ENCODE peak calls at places on chromosomes 1 and 21, in eight cellular contexts. F is left lung, A is WTC11, M is ascending aorta, O is colonic mucosa, D is DND-41, H is heart left ventricle, C is GM12865. W is an unnamed sample.

GRCh38 chr1:206419250-206419649 is 51.0 kb upstream of the IKBKE start:
- DNase-seq in D (no peak), C (no peak), A (no peak), H (no peak), F (no peak), M (no peak), O (peak), W (peak)

GRCh38 chr1:150273310-150273709 is 720 bp downstream of the C1orf54 start:
- DNase-seq in C (peak), F (no peak), A (no peak), O (no peak), D (no peak), H (no peak), M (no peak), W (no peak)

GRCh38 chr1:20165522-20165951 is 20.4 kb upstream of the UBXN10 start:
- DNase-seq in O (no peak), M (no peak), A (peak), H (no peak), F (no peak), D (peak), C (peak), W (no peak)

GRCh38 chr1:17014671-17015567 is 3.2 kb upstream of the ATP13A2 start:
- DNase-seq in M (peak), C (no peak), D (no peak), A (no peak), O (no peak), H (no peak), F (peak), W (peak)

GRCh38 chr1:95042286-95042685 is 30.5 kb downstream of the ALG14 start:
- DNase-seq in H (peak), C (no peak), F (no peak), O (no peak), D (no peak), A (no peak), M (no peak), W (no peak)

GRCh38 chr1:83516369-83516768 is 482.6 kb downstream of the TTLL7 start:
- DNase-seq in O (no peak), M (no peak), D (no peak), C (no peak), H (no peak), A (no peak), F (no peak), W (no peak)

GRCh38 chr21:44962481-44962966 is 22.7 kb downstream of the SLX9 start:
- DNase-seq in O (no peak), D (no peak), C (no peak), A (no peak), M (peak), H (no peak), F (no peak), W (no peak)

GRCh38 chr1:203128691-203129500 is 1.4 kb downstream of the ADORA1 start:
- DNase-seq in C (no peak), M (peak), O (peak), H (no peak), F (no peak), A (no peak), D (no peak), W (no peak)

GRCh38 chr1:46798820-46799219 is at the start of gene CYP4B1:
- DNase-seq in H (peak), C (no peak), F (peak), D (no peak), O (peak), A (no peak), M (peak), W (no peak)

GRCh38 chr1:9990944-9991343 is 6.1 kb upstream of the RBP7 start:
- DNase-seq in H (peak), F (peak), O (no peak), D (no peak), C (no peak), A (no peak), M (no peak), W (no peak)

GRCh38 chr1:221276911-221277310 is 397.7 kb downstream of the HLX start:
- DNase-seq in D (no peak), F (no peak), O (no peak), H (no peak), A (no peak), M (no peak), C (no peak), W (no peak)

GRCh38 chr1:13617773-13618172 is 34.1 kb downstream of the PDPN start:
- DNase-seq in H (no peak), C (no peak), A (no peak), M (no peak), D (no peak), F (no peak), O (no peak), W (no peak)

GRCh38 chr1:63322944-63323865 is 838 bp downstream of the FOXD3 start:
- DNase-seq in D (no peak), O (peak), H (no peak), C (peak), M (no peak), F (no peak), A (peak), W (no peak)

GRCh38 chr1:165910764-165911421 is 83.5 kb downstream of the UCK2 start:
- DNase-seq in H (peak), O (peak), D (no peak), F (peak), M (no peak), C (no peak), A (no peak), W (peak)

GRCh38 chr1:207021139-207021861 is 11.3 kb downstream of the C1orf116 start:
- DNase-seq in D (no peak), C (no peak), M (no peak), A (no peak), O (no peak), H (no peak), F (no peak), W (no peak)

GRCh38 chr21:29377266-29377665 is 78.5 kb downstream of the BACH1 start:
- DNase-seq in C (no peak), H (no peak), O (no peak), M (no peak), F (no peak), A (no peak), D (no peak), W (no peak)

GRCh38 chr1:53405737-53406136 is 53.5 kb upstream of the DMRTB1 start:
- DNase-seq in F (no peak), H (no peak), D (no peak), A (no peak), C (no peak), M (no peak), O (no peak), W (no peak)

GRCh38 chr21:16965424-16965823 is 547.4 kb upstream of the CXADR start:
- DNase-seq in H (no peak), A (no peak), C (no peak), D (no peak), M (no peak), F (no peak), O (no peak), W (no peak)

GRCh38 chr1:25922633-25923567 is 16.7 kb upstream of the STMN1 start:
- DNase-seq in A (peak), C (no peak), O (peak), F (peak), D (peak), M (peak), H (peak), W (no peak)

GRCh38 chr1:223486366-223486765 is 93.2 kb downstream of the CCDC185 start:
- DNase-seq in D (no peak), A (no peak), C (no peak), O (no peak), M (no peak), H (no peak), F (no peak), W (no peak)

GRCh38 chr1:10387611-10388386 is 11.1 kb upstream of the PGD start:
- DNase-seq in C (peak), F (peak), A (no peak), O (no peak), H (peak), M (no peak), D (peak), W (no peak)

GRCh38 chr1:187476671-187477070 is 647.9 kb downstream of the PLA2G4A start:
- DNase-seq in M (no peak), D (no peak), F (no peak), H (no peak), A (no peak), C (no peak), O (no peak), W (no peak)

GRCh38 chr1:199948587-199949280 is 78.8 kb upstream of the NR5A2 start:
- DNase-seq in M (no peak), H (no peak), F (no peak), A (no peak), O (no peak), C (peak), D (peak), W (no peak)

GRCh38 chr21:41075668-41076463 is 92.1 kb upstream of the BACE2 start:
- DNase-seq in A (no peak), D (no peak), O (no peak), F (no peak), C (no peak), M (no peak), H (no peak), W (no peak)
- TF ChIP-seq CTCF in A (no peak), D (no peak), O (no peak), F (no peak), C (no peak), M (no peak), H (no peak), W (no peak)

DNA sequence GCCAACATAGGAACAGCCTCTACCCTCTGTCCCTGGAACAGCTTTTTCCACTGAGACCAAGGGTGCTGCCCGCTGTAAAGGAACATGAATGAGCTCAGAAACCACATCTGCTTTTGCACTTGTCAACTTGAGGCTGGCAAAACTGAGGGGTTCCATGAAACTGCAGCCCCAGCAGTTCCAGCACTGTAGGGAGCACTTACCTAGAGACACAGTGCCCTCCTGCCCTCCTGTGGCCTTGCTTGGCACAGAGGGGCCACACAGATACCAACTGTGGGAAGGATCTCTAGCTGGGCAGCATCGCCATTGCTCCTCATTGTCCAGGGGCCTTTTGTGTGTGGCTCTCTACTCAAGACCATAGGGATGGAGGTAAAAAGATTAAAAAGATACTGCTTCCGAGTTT is 51.6 kb downstream of the ITPKB start:
- DNase-seq in C (no peak), O (no peak), M (no peak), F (no peak), H (no peak), A (no peak), D (no peak), W (no peak)
- TF ChIP-seq CTCF in C (peak), O (no peak), M (no peak), F (no peak), H (peak), A (no peak), D (peak), W (no peak)

DNA sequence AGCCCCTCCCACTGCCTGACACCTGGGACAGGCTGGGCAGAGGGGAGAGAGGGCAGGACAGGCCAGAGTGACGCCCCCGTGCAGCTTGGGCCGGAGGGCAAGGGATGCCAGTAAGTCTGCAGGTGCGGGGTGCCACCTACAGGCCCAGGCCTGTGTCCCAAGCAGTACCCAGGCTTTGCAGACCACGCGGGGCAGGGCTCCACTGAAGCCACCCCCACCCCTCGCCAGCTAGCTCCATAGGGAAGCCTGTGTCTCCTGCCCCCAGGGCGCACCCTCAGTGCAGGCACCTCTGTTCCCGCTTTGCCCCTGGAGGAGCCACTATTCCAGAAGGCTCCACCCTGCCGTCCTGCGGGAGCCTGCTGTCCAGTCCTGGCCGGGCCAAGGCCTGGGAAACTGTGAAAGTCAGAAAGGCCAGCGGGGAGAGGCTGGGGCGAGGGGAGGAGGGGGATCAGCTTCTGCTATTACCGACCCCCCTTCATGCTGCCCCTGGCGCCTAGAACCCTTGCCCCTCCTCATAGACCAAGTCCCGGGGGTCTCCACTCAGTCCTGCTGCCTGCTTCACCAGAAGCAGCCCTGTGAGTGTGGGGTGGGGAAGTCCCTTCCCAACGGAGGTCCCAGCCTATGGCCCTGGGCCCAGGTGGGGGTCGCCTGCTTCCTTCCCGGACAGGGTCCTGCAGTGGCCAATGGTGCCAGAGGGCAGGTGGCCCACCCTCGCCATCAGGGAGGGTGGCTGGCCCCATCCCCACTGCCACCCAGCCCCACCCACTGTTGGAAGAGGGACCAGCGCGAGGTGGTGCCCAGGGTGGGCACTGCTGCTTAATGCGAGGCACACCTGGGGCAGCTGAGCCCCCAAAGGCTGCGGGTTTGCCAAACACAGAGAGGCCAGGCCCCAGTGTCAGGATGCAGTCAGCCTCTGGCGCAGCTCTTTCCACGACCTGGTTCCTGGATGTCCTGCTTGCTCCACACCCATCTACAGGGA is 54.4 kb downstream of the KCNAB2 start:
- DNase-seq in D (no peak), A (peak), M (peak), H (no peak), C (no peak), O (no peak), F (no peak), W (peak)
- TF ChIP-seq CTCF in D (peak), A (no peak), M (no peak), H (no peak), C (peak), O (no peak), F (no peak), W (peak)

GRCh38 chr1:109046671-109047070 is 4.8 kb upstream of the WDR47 start:
- DNase-seq in F (no peak), H (no peak), A (no peak), C (no peak), O (no peak), M (no peak), D (no peak), W (no peak)

GRCh38 chr1:109045595-109045994 is 3.7 kb upstream of the WDR47 start:
- DNase-seq in O (no peak), D (no peak), H (no peak), A (no peak), F (no peak), C (no peak), M (no peak), W (no peak)

GRCh38 chr1:109041614-109042473 is at the start of gene WDR47:
- DNase-seq in D (peak), O (peak), H (peak), A (peak), F (peak), C (peak), M (peak), W (peak)

GRCh38 chr1:109040627-109041613 is 982 bp downstream of the WDR47 start:
- DNase-seq in C (peak), H (no peak), F (peak), O (peak), M (no peak), D (peak), A (peak), W (no peak)
- TF ChIP-seq CTCF in C (no peak), H (no peak), F (no peak), O (no peak), M (no peak), D (no peak), A (no peak), W (no peak)

GRCh38 chr1:202121006-202121405 is 1.7 kb upstream of the GPR37L1 start:
- DNase-seq in O (no peak), F (no peak), M (no peak), H (no peak), C (no peak), A (no peak), D (no peak), W (no peak)
- TF ChIP-seq CTCF in O (no peak), F (no peak), M (no peak), H (no peak), C (no peak), A (no peak), D (no peak), W (no peak)

GRCh38 chr1:160814316-160814715 is 18.3 kb downstream of the LY9 start:
- DNase-seq in C (no peak), F (no peak), D (no peak), A (no peak), O (no peak), H (no peak), M (no peak), W (no peak)
- TF ChIP-seq CTCF in C (no peak), F (no peak), D (no peak), A (no peak), O (no peak), H (no peak), M (no peak), W (no peak)

DNA sequence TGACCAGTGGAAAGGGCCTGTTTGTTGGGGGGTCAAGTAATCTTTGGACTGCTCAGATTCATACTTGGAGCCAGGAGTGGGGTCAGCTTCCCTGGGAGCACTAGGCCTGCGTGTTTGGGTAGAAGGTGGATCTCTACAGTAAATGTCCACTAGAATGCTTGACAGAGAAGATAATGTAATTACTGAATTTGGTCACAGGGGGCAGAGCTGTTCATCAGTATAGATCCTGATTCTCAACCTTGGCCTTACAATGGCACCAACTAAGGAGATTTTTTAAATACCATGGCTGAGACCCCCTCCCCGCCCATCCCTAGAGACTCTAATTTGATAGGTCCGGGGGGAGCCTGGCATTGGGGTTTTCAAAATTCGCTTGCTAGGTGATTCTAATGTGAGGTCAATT is 217.5 kb upstream of the PLXNA2 start:
- DNase-seq in D (no peak), M (no peak), F (no peak), O (no peak), A (no peak), H (no peak), C (peak), W (no peak)
- TF ChIP-seq CTCF in D (peak), M (no peak), F (no peak), O (no peak), A (peak), H (no peak), C (peak), W (no peak)

GRCh38 chr1:32606972-32607371 is 43.4 kb downstream of the ZBTB8OS start:
- DNase-seq in D (no peak), A (no peak), O (no peak), H (no peak), C (no peak), M (no peak), F (no peak), W (no peak)
- TF ChIP-seq CTCF in D (no peak), A (no peak), O (no peak), H (no peak), C (no peak), M (no peak), F (no peak), W (no peak)

GRCh38 chr1:233791372-233791703 is 113.1 kb upstream of the SLC35F3 start:
- DNase-seq in A (no peak), F (no peak), D (no peak), H (no peak), O (no peak), M (no peak), C (no peak), W (no peak)
- TF ChIP-seq CTCF in A (peak), F (no peak), D (no peak), H (no peak), O (no peak), M (no peak), C (no peak), W (peak)

GRCh38 chr1:43382027-43382771 is 7.4 kb downstream of the MED8 start:
- DNase-seq in F (no peak), D (no peak), H (no peak), M (no peak), A (no peak), O (no peak), C (no peak), W (no peak)

GRCh38 chr1:43381609-43382008 is 8.0 kb downstream of the MED8 start:
- DNase-seq in M (no peak), A (no peak), O (no peak), D (no peak), C (no peak), F (no peak), H (no peak), W (no peak)

GRCh38 chr1:43379476-43379875 is 10.1 kb downstream of the MED8 start:
- DNase-seq in F (no peak), D (no peak), O (no peak), A (no peak), M (no peak), C (no peak), H (no peak), W (no peak)

GRCh38 chr1:43386676-43387075 is 2.9 kb downstream of the MED8 start:
- DNase-seq in F (no peak), A (no peak), M (no peak), C (no peak), O (no peak), H (no peak), D (no peak), W (no peak)

GRCh38 chr1:43383449-43383848 is 6.2 kb downstream of the MED8 start:
- DNase-seq in O (no peak), M (no peak), H (no peak), A (no peak), F (no peak), C (no peak), D (no peak), W (no peak)
- TF ChIP-seq CTCF in O (no peak), M (no peak), H (no peak), A (no peak), F (no peak), C (no peak), D (peak), W (peak)